ENCODE peak calls at places on chromosomes 2 and 18, in seven cellular contexts. K, U, S, Z, E, M and G are unnamed samples.

GRCh38 chr18:404061-404460 is 96.4 kb downstream of the COLEC12 start:
- DNase-seq in K (no peak), U (no peak), S (no peak), Z (no peak), E (no peak), M (no peak), G (no peak)

GRCh38 chr2:239137165-239137889 is 263.5 kb downstream of the HDAC4 start:
- DNase-seq in K (no peak), U (no peak), S (no peak), Z (no peak), E (no peak), M (no peak), G (no peak)

GRCh38 chr18:79241755-79242154 is 154.0 kb upstream of the NFATC1 start:
- DNase-seq in K (no peak), U (no peak), S (no peak), Z (no peak), E (no peak), M (no peak), G (no peak)

GRCh38 chr2:8714283-8714682 is 32.4 kb downstream of the ID2 start:
- DNase-seq in K (peak; percentile 35), U (no peak), S (no peak), Z (no peak), E (no peak), M (no peak), G (no peak)

GRCh38 chr2:172282944-172283343 is 144.4 kb upstream of the ITGA6 start:
- DNase-seq in K (no peak), U (no peak), S (no peak), Z (peak; percentile 91), E (peak; percentile 97), M (peak; percentile 93), G (peak; percentile 75)

GRCh38 chr2:147025611-147026010 is 819.2 kb upstream of the ACVR2A start:
- DNase-seq in K (no peak), U (no peak), S (no peak), Z (peak; percentile 40), E (peak; percentile 96), M (peak; percentile 96), G (peak; percentile 92)

GRCh38 chr2:70532244-70532935 is 21.2 kb downstream of the TGFA start:
- DNase-seq in K (no peak), U (no peak), S (no peak), Z (no peak), E (no peak), M (no peak), G (no peak)

GRCh38 chr2:220006152-220006551 is 378.7 kb downstream of the SLC4A3 start:
- DNase-seq in K (no peak), U (peak; percentile 30), S (no peak), Z (peak; percentile 50), E (peak; percentile 83), M (peak; percentile 66), G (no peak)

GRCh38 chr2:169221745-169222369 is 140.5 kb downstream of the LRP2 start:
- DNase-seq in K (no peak), U (no peak), S (no peak), Z (peak; percentile 48), E (peak; percentile 12), M (peak; percentile 5), G (peak; percentile 2)

GRCh38 chr2:127422631-127423475 is 4.6 kb downstream of the PROC start:
- DNase-seq in K (no peak), U (no peak), S (no peak), Z (no peak), E (no peak), M (no peak), G (no peak)

GRCh38 chr2:222939208-222939846 is 78.5 kb downstream of the ACSL3 start:
- DNase-seq in K (no peak), U (no peak), S (peak; percentile 40), Z (peak; percentile 65), E (peak; percentile 74), M (peak; percentile 78), G (peak; percentile 75)

DNA sequence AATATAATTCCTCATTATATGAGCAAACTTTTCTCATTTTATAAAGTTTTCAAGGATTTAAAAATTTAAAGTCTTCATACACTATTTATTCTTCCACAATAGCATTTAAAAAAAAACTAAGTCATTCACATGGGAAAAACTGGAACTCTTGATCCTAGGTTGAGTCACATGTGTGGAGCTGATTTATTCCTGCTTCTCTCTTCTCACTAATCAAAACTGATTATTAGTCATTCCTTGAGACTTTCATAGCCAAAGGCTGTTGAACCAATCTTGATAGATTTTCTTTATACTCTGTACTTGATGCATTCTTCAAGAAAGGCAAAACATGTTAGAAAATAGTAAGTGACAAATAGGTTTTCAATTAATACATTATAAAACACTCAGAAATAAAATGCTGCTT is 27.4 kb downstream of the NR4A2 start:
- DNase-seq in K (no peak), U (no peak), S (no peak), Z (no peak), E (no peak), M (no peak), G (no peak)
- H3K4me3 ChIP-seq in K (no peak overlapping the region), U (no peak overlapping the region), S (no peak overlapping the region), Z (no peak overlapping the region), E (no peak overlapping the region), M (no peak overlapping the region), G (no peak overlapping the region)

GRCh38 chr2:121245120-121245820 is 39.7 kb downstream of the TFCP2L1 start:
- DNase-seq in K (no peak), U (no peak), S (no peak), Z (no peak), E (no peak), M (no peak), G (no peak)
- TF ChIP-seq CTCF in K (no peak), U (no peak), S (no peak), Z (no peak), E (no peak), M (no peak), G (no peak)

GRCh38 chr2:231924889-231925275 is 1.3 kb downstream of the NPPC start:
- DNase-seq in K (peak; percentile 9), U (no peak), S (no peak), Z (no peak), E (no peak), M (no peak), G (no peak)

GRCh38 chr2:231926180-231926741 is at the start of gene NPPC:
- DNase-seq in K (peak; percentile 76), U (peak; percentile 39), S (no peak), Z (peak; percentile 56), E (peak; percentile 40), M (peak; percentile 40), G (peak; percentile 32)

GRCh38 chr2:231926761-231927565 is 767 bp upstream of the NPPC start:
- DNase-seq in K (no peak), U (no peak), S (no peak), Z (no peak), E (no peak), M (no peak), G (no peak)

GRCh38 chr2:231923951-231924888 is 2.0 kb downstream of the NPPC start:
- DNase-seq in K (peak; percentile 8), U (no peak), S (no peak), Z (no peak), E (no peak), M (no peak), G (no peak)

DNA sequence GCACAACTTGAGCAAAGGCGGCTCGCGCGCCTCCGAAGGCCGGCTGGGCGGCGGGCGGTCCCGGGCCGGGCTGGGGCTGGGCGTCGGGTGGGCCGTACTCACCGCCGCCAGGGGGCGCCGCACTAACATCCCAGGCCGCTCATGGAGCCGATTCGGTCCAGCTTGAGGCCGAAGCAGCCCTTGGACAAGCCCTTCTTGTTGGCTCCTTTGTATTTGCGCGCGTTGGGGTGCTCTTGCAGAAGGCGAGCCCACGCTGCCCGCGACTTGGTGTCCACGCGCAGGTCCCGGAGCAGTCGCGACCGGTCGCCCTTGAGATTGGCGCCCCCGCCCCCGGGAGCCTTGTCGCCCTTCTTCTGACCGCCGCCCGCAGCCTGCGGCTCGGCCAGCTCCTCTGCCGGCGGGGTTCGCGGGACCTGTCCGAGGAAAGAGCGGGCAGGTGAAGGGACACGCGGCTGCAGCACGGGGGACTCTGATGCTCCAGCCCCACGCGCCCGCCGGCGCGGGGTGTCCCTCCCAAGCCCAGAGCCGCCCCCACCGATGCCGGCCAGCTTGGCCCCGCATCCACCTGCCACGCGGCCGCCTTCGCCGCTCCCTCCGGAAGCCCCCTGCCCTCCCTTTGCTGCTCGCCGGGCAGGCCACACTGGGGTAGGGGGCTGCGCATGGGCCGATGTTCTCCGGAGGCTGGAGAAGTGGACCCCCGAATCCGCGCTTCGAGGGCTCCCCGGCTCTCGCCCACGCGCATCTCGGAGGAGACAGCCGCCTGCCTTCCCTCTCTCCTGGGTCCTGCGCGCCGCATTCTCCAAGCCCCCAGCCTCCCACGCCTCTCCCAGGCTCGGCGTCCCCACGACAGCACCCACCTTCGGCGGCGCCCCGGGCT is 655 bp downstream of the NPPC start:
- DNase-seq in K (peak; percentile 86), U (peak; percentile 73), S (peak; percentile 27), Z (peak; percentile 80), E (peak; percentile 86), M (peak; percentile 87), G (peak; percentile 87)
- H3K4me3 ChIP-seq in K (peak overlapping the region; percentile 71), U (peak overlapping the region; percentile 32), S (peak overlapping the region; percentile 40), Z (peak overlapping the region; percentile 27), E (peak overlapping the region; percentile 21), M (no peak overlapping the region), G (peak overlapping the region; percentile 48)

GRCh38 chr2:180599804-180600203 is 380.6 kb upstream of the UBE2E3 start:
- DNase-seq in K (no peak), U (no peak), S (no peak), Z (no peak), E (no peak), M (no peak), G (no peak)

GRCh38 chr2:180601016-180601415 is 379.4 kb upstream of the UBE2E3 start:
- DNase-seq in K (no peak), U (no peak), S (no peak), Z (no peak), E (no peak), M (no peak), G (no peak)

GRCh38 chr2:180607501-180608060 is 372.8 kb upstream of the UBE2E3 start:
- DNase-seq in K (no peak), U (no peak), S (no peak), Z (no peak), E (no peak), M (no peak), G (no peak)

DNA sequence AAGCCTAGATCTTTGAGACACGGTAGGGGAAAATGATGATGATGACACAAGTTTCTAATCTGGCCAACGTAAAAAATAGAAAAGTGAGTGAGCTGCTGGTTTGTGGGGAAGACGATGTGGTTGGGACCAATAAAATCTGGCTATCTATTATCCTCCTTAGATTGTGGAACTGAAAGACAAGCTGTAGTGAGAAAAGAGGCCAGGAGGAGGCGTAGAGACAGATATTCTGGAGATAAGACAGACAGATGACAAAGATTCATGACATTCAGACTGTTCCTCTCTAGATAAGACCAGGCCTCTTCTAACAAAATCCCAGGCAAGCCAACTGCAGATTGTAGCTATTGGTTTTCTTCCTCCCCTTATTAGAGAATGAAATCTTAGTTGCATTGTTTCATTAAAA is 376.3 kb upstream of the UBE2E3 start:
- DNase-seq in K (no peak), U (no peak), S (no peak), Z (no peak), E (peak; percentile 32), M (peak; percentile 10), G (peak; percentile 7)
- TF ChIP-seq CTCF in K (no peak), U (no peak), S (peak; percentile 52), Z (peak; percentile 20), E (peak; percentile 38), M (peak; percentile 19), G (peak; percentile 30)

GRCh38 chr2:54966165-54966819 is 84.0 kb downstream of the RTN4 start:
- DNase-seq in K (no peak), U (no peak), S (no peak), Z (no peak), E (no peak), M (no peak), G (no peak)
- H3K4me3 ChIP-seq in K (no peak overlapping the region), U (no peak overlapping the region), S (no peak overlapping the region), Z (no peak overlapping the region), E (no peak overlapping the region), M (no peak overlapping the region), G (no peak overlapping the region)